ENCODE peak calls at places on chromosomes 6 and 20, in ten cellular contexts. D is T-helper 2 cell, J is RPMI8226, K is NB4, C is adipocyte, T is AG08396, Y is AG04450, U is mucosa of descending colon, F is neural progenitor cell, V is germinal center. N is an unnamed sample.

GRCh38 chr6:5553767-5554166 is 292.5 kb downstream of the FARS2 start:
- DNase-seq in D (peak; percentile 38), J (no peak), K (no peak), C (peak; percentile 22), T (no peak), Y (no peak), U (no peak), F (no peak), V (no peak), N (no peak)

GRCh38 chr20:16444056-16444777 is 129.0 kb downstream of the KIF16B start:
- DNase-seq in D (no peak), J (no peak), K (no peak), C (peak; percentile 80), T (peak; percentile 6), Y (no peak), U (no peak), F (no peak), V (no peak), N (no peak)

GRCh38 chr6:25715794-25716193 is 38.7 kb upstream of the SLC17A4 start:
- DNase-seq in D (no peak), J (no peak), K (no peak), C (no peak), T (no peak), Y (no peak), U (no peak), F (no peak), V (no peak), N (no peak)

GRCh38 chr6:69379518-69379917 is 417.3 kb downstream of the LMBRD1 start:
- DNase-seq in D (no peak), J (no peak), K (no peak), C (no peak), T (no peak), Y (no peak), U (no peak), F (no peak), V (no peak), N (no peak)

GRCh38 chr20:50372770-50373088 is 137.5 kb upstream of the PTPN1 start:
- DNase-seq in D (no peak), J (no peak), K (no peak), C (no peak), T (no peak), Y (no peak), U (no peak), F (no peak), V (no peak), N (peak; percentile 79)

GRCh38 chr6:165936660-165937059 is 231.0 kb downstream of the TBXT start:
- DNase-seq in D (no peak), J (no peak), K (no peak), C (no peak), T (no peak), Y (no peak), U (no peak), F (no peak), V (no peak), N (no peak)

GRCh38 chr6:138162104-138162946 is 586 bp downstream of the ARFGEF3 start:
- DNase-seq in D (no peak), J (peak; percentile 15), K (peak; percentile 27), C (peak; percentile 35), T (peak; percentile 23), Y (no peak), U (peak; percentile 61), F (peak; percentile 65), V (peak; percentile 10), N (peak; percentile 64)

GRCh38 chr6:143293526-143293925 is 157.0 kb downstream of the ADAT2 start:
- DNase-seq in D (no peak), J (no peak), K (no peak), C (no peak), T (no peak), Y (no peak), U (no peak), F (no peak), V (no peak), N (no peak)

GRCh38 chr6:156583083-156583482 is 194.1 kb upstream of the ARID1B start:
- DNase-seq in D (no peak), J (no peak), K (no peak), C (no peak), T (no peak), Y (no peak), U (no peak), F (no peak), V (no peak), N (no peak)

N was measured in Peyer's patch.